ENCODE peak calls at places on chromosomes 13 and 19, in six cellular contexts. B is NCI-H1694; P is NCI-H1092 treated with DMSO at 0.1 percent for 48 hours; N is substantia nigra; F is kidney; G is activated CD4-positive, CD25-positive, alpha-beta regulatory T cell treated with anti-CD3 and anti-CD28 coated beads, Interleukin-2, amount 50 U/mL, for 16 hours. A is an unnamed sample.

GRCh38 chr13:32595306-32595705 is 9.1 kb downstream of the PDS5B start:
- DNase-seq in F (no peak), G (no peak), B (no peak), P (no peak), N (no peak), A (no peak)

GRCh38 chr13:25798998-25799397 is 252.8 kb downstream of the SHISA2 start:
- DNase-seq in G (no peak), F (no peak), B (no peak), N (no peak), P (no peak), A (no peak)

GRCh38 chr19:13717194-13717643 is 47.1 kb upstream of the MRI1 start:
- DNase-seq in G (no peak), N (no peak), F (no peak), B (no peak), P (peak; percentile 49), A (no peak)

GRCh38 chr13:46178143-46178542 is 3.8 kb downstream of the LCP1 start:
- DNase-seq in F (no peak), N (no peak), B (no peak), G (no peak), P (no peak), A (no peak)

GRCh38 chr19:39949026-39949747 is 14.8 kb upstream of the FCGBP start:
- DNase-seq in N (no peak), B (no peak), F (no peak), G (no peak), P (no peak), A (no peak)

GRCh38 chr19:28217064-28217463 is 995.9 kb downstream of the UQCRFS1 start:
- DNase-seq in F (no peak), N (no peak), P (no peak), G (no peak), B (no peak), A (no peak)

GRCh38 chr13:107680115-107680514 is 535.2 kb downstream of the LIG4 start:
- DNase-seq in P (peak; percentile 46), B (peak; percentile 64), F (no peak), N (no peak), G (no peak), A (no peak)

GRCh38 chr13:91406619-91407018 is 8.2 kb downstream of the GPC5 start:
- DNase-seq in N (no peak), P (peak; percentile 64), G (no peak), B (peak; percentile 22), F (no peak), A (peak; percentile 24)

GRCh38 chr19:6062274-6062673 is 48.0 kb downstream of the RFX2 start:
- DNase-seq in N (no peak), G (no peak), P (no peak), B (no peak), F (peak; percentile 70), A (peak; percentile 32)

GRCh38 chr19:18156841-18157464 is 4.0 kb downstream of the PIK3R2 start:
- DNase-seq in P (peak; percentile 95), N (peak; percentile 44), G (no peak), F (peak; percentile 96), B (peak; percentile 92), A (peak; percentile 81)

GRCh38 chr19:34253711-34254551 is 423 bp upstream of the GARRE1 start:
- DNase-seq in B (peak; percentile 53), P (peak; percentile 30), F (peak; percentile 95), G (peak; percentile 72), N (peak; percentile 35), A (peak; percentile 91)

GRCh38 chr19:43470288-43470687 is 4.9 kb upstream of the LYPD3 start:
- DNase-seq in P (no peak), N (no peak), B (no peak), F (peak; percentile 27), G (peak; percentile 11), A (peak; percentile 27)

GRCh38 chr19:42311612-42312160 is 1.4 kb upstream of the TMEM145 start:
- DNase-seq in N (no peak), G (no peak), B (no peak), P (no peak), F (no peak), A (no peak)

GRCh38 chr19:46351241-46352041 is 4.6 kb downstream of the PPP5C start:
- DNase-seq in N (no peak), B (no peak), F (peak; percentile 91), G (no peak), P (no peak), A (peak; percentile 73)

GRCh38 chr13:27917121-27917947 is 2.5 kb upstream of the PDX1 start:
- DNase-seq in B (no peak), N (no peak), G (no peak), P (peak; percentile 65), F (no peak), A (no peak)

GRCh38 chr13:26973946-26974345 is 197.7 kb downstream of the USP12 start:
- DNase-seq in P (no peak), F (no peak), G (no peak), N (no peak), B (no peak), A (no peak)

GRCh38 chr19:13938361-13939027 is at the start of gene PODNL1:
- DNase-seq in N (no peak), G (no peak), B (no peak), P (no peak), F (peak; percentile 84), A (peak; percentile 92)

GRCh38 chr13:21034602-21035190 is 26.7 kb downstream of the LATS2 start:
- DNase-seq in B (no peak), G (no peak), F (no peak), N (no peak), P (no peak), A (no peak)

GRCh38 chr19:5987077-5987818 is 9.3 kb upstream of the RANBP3 start:
- DNase-seq in G (peak; percentile 69), N (no peak), B (peak; percentile 59), F (no peak), P (peak; percentile 76), A (peak; percentile 81)

A was measured in AG20443.